ENCODE peak calls at places on chromosomes 7 and 10, in eight cellular contexts. One of them, this sample, is unnamed. For H3K4me1, the result is how much of the 10 kb centered on the place peaks cover.

GRCh38 chr10:118667732-118668131 is 72.3 kb upstream of the PRLHR start:
- DNase-seq in stomach: no peak
- DNase-seq in GM12878: no peak
- DNase-seq in transverse colon: no peak
- DNase-seq in esophagus muscularis mucosa: no peak
- DNase-seq in spleen: no peak
- DNase-seq in breast epithelium: no peak
- DNase-seq in HCT116: no peak
- DNase-seq in this sample: no peak

GRCh38 chr10:71864861-71865473 is 13.9 kb upstream of the PSAP start:
- DNase-seq in stomach: no peak
- DNase-seq in GM12878: no peak
- DNase-seq in transverse colon: no peak
- DNase-seq in esophagus muscularis mucosa: no peak
- DNase-seq in spleen: peak
- DNase-seq in breast epithelium: no peak
- DNase-seq in HCT116: no peak
- DNase-seq in this sample: no peak

GRCh38 chr7:126659124-126659523 is 593.6 kb downstream of the GRM8 start:
- DNase-seq in stomach: no peak
- DNase-seq in GM12878: peak
- DNase-seq in transverse colon: no peak
- DNase-seq in esophagus muscularis mucosa: no peak
- DNase-seq in spleen: no peak
- DNase-seq in breast epithelium: no peak
- DNase-seq in HCT116: no peak
- DNase-seq in this sample: no peak

GRCh38 chr10:15419279-15419874 is 48.3 kb upstream of the FAM171A1 start:
- DNase-seq in stomach: no peak
- DNase-seq in GM12878: no peak
- DNase-seq in transverse colon: peak
- DNase-seq in esophagus muscularis mucosa: no peak
- DNase-seq in spleen: no peak
- DNase-seq in breast epithelium: no peak
- DNase-seq in HCT116: peak
- DNase-seq in this sample: no peak

GRCh38 chr10:18164771-18165361 is 24.6 kb downstream of the CACNB2 start:
- DNase-seq in stomach: no peak
- DNase-seq in GM12878: no peak
- DNase-seq in transverse colon: no peak
- DNase-seq in esophagus muscularis mucosa: no peak
- DNase-seq in spleen: no peak
- DNase-seq in breast epithelium: no peak
- DNase-seq in HCT116: no peak
- DNase-seq in this sample: no peak

GRCh38 chr7:155227004-155227787 is 70.5 kb upstream of the INSIG1 start:
- DNase-seq in stomach: no peak
- DNase-seq in GM12878: no peak
- DNase-seq in transverse colon: no peak
- DNase-seq in esophagus muscularis mucosa: no peak
- DNase-seq in spleen: peak
- DNase-seq in breast epithelium: no peak
- DNase-seq in HCT116: no peak
- DNase-seq in this sample: no peak

GRCh38 chr10:5486852-5487235 is 12.5 kb downstream of the CALML5 start:
- DNase-seq in stomach: no peak
- DNase-seq in GM12878: no peak
- DNase-seq in transverse colon: no peak
- DNase-seq in esophagus muscularis mucosa: no peak
- DNase-seq in spleen: peak
- DNase-seq in breast epithelium: no peak
- DNase-seq in HCT116: no peak
- DNase-seq in this sample: peak

GRCh38 chr7:35982600-35982999 is 170.5 kb upstream of the EEPD1 start:
- DNase-seq in stomach: no peak
- DNase-seq in GM12878: no peak
- DNase-seq in transverse colon: no peak
- DNase-seq in esophagus muscularis mucosa: no peak
- DNase-seq in spleen: no peak
- DNase-seq in breast epithelium: no peak
- DNase-seq in HCT116: no peak
- DNase-seq in this sample: no peak

GRCh38 chr10:19906108-19906791 is 90.0 kb downstream of the PLXDC2 start:
- DNase-seq in stomach: no peak
- DNase-seq in GM12878: no peak
- DNase-seq in transverse colon: no peak
- DNase-seq in esophagus muscularis mucosa: no peak
- DNase-seq in spleen: no peak
- DNase-seq in breast epithelium: no peak
- DNase-seq in HCT116: no peak
- DNase-seq in this sample: no peak

GRCh38 chr10:48926764-48927163 is 12.9 kb downstream of the LRRC18 start:
- DNase-seq in stomach: no peak
- DNase-seq in GM12878: no peak
- DNase-seq in transverse colon: no peak
- DNase-seq in esophagus muscularis mucosa: no peak
- DNase-seq in spleen: no peak
- DNase-seq in breast epithelium: no peak
- DNase-seq in HCT116: no peak
- DNase-seq in this sample: no peak

GRCh38 chr7:46485481-46486065 is 564.5 kb upstream of the IGFBP3 start:
- DNase-seq in stomach: no peak
- DNase-seq in GM12878: no peak
- DNase-seq in transverse colon: no peak
- DNase-seq in esophagus muscularis mucosa: no peak
- DNase-seq in spleen: no peak
- DNase-seq in breast epithelium: no peak
- DNase-seq in HCT116: no peak
- DNase-seq in this sample: no peak

GRCh38 chr7:14911077-14911476 is 8.5 kb upstream of the DGKB start:
- DNase-seq in stomach: no peak
- DNase-seq in GM12878: no peak
- DNase-seq in transverse colon: no peak
- DNase-seq in esophagus muscularis mucosa: no peak
- DNase-seq in spleen: no peak
- DNase-seq in breast epithelium: no peak
- DNase-seq in HCT116: no peak
- DNase-seq in this sample: no peak

GRCh38 chr7:148527717-148528168 is 62.8 kb upstream of the C7orf33 start:
- DNase-seq in stomach: peak
- DNase-seq in GM12878: peak
- DNase-seq in transverse colon: peak
- DNase-seq in esophagus muscularis mucosa: no peak
- DNase-seq in spleen: peak
- DNase-seq in breast epithelium: peak
- DNase-seq in HCT116: peak
- DNase-seq in this sample: no peak

GRCh38 chr10:100650693-100651092 is 94.7 kb upstream of the PAX2 start:
- DNase-seq in stomach: no peak
- DNase-seq in GM12878: no peak
- DNase-seq in transverse colon: no peak
- DNase-seq in esophagus muscularis mucosa: no peak
- DNase-seq in spleen: no peak
- DNase-seq in breast epithelium: no peak
- DNase-seq in HCT116: no peak
- DNase-seq in this sample: no peak

GRCh38 chr7:157485961-157486510 is 149.2 kb downstream of the DNAJB6 start:
- DNase-seq in stomach: peak
- DNase-seq in GM12878: no peak
- DNase-seq in transverse colon: no peak
- DNase-seq in esophagus muscularis mucosa: no peak
- DNase-seq in spleen: peak
- DNase-seq in breast epithelium: no peak
- DNase-seq in HCT116: no peak
- DNase-seq in this sample: no peak

GRCh38 chr7:25832456-25832855 is 319.5 kb upstream of the NFE2L3 start:
- DNase-seq in stomach: no peak
- DNase-seq in GM12878: no peak
- DNase-seq in transverse colon: no peak
- DNase-seq in esophagus muscularis mucosa: no peak
- DNase-seq in spleen: no peak
- DNase-seq in breast epithelium: no peak
- DNase-seq in HCT116: no peak
- DNase-seq in this sample: no peak

GRCh38 chr7:91287685-91288084 is 23.5 kb downstream of the FZD1 start:
- DNase-seq in stomach: no peak
- DNase-seq in GM12878: no peak
- DNase-seq in transverse colon: no peak
- DNase-seq in esophagus muscularis mucosa: no peak
- DNase-seq in spleen: no peak
- DNase-seq in breast epithelium: peak
- DNase-seq in HCT116: no peak
- DNase-seq in this sample: no peak

GRCh38 chr10:30902621-30903396 is 128.9 kb downstream of the ZNF438 start:
- DNase-seq in stomach: no peak
- DNase-seq in GM12878: no peak
- DNase-seq in transverse colon: no peak
- DNase-seq in esophagus muscularis mucosa: no peak
- DNase-seq in spleen: peak
- DNase-seq in breast epithelium: no peak
- DNase-seq in HCT116: no peak
- DNase-seq in this sample: peak

GRCh38 chr10:22345301-22346086 is at the start of gene SPAG6:
- DNase-seq in stomach: peak
- DNase-seq in GM12878: no peak
- DNase-seq in transverse colon: peak
- DNase-seq in esophagus muscularis mucosa: no peak
- DNase-seq in spleen: peak
- DNase-seq in breast epithelium: no peak
- DNase-seq in HCT116: no peak
- DNase-seq in this sample: peak

GRCh38 chr10:18104223-18104872 is 35.9 kb upstream of the CACNB2 start:
- DNase-seq in stomach: peak
- DNase-seq in GM12878: no peak
- DNase-seq in transverse colon: peak
- DNase-seq in esophagus muscularis mucosa: no peak
- DNase-seq in spleen: no peak
- DNase-seq in breast epithelium: no peak
- DNase-seq in HCT116: peak
- DNase-seq in this sample: no peak

GRCh38 chr7:27108390-27109127 is 6.1 kb upstream of the HOXA2 start:
- DNase-seq in stomach: no peak
- DNase-seq in GM12878: no peak
- DNase-seq in transverse colon: peak
- DNase-seq in esophagus muscularis mucosa: no peak
- DNase-seq in spleen: peak
- DNase-seq in breast epithelium: no peak
- DNase-seq in HCT116: no peak
- DNase-seq in this sample: no peak

GRCh38 chr10:49310460-49310859 is 11.5 kb downstream of the C10orf71 start:
- DNase-seq in stomach: no peak
- DNase-seq in GM12878: no peak
- DNase-seq in transverse colon: no peak
- DNase-seq in esophagus muscularis mucosa: no peak
- DNase-seq in spleen: no peak
- DNase-seq in breast epithelium: no peak
- DNase-seq in HCT116: no peak
- DNase-seq in this sample: no peak

GRCh38 chr7:29135851-29136250 is 10.5 kb downstream of the CPVL start:
- DNase-seq in stomach: no peak
- DNase-seq in GM12878: no peak
- DNase-seq in transverse colon: no peak
- DNase-seq in esophagus muscularis mucosa: no peak
- DNase-seq in spleen: no peak
- DNase-seq in breast epithelium: no peak
- DNase-seq in HCT116: no peak
- DNase-seq in this sample: no peak

GRCh38 chr10:130202984-130203617 is 66.9 kb downstream of the GLRX3 start:
- DNase-seq in stomach: no peak
- DNase-seq in GM12878: no peak
- DNase-seq in transverse colon: no peak
- DNase-seq in esophagus muscularis mucosa: no peak
- DNase-seq in spleen: no peak
- DNase-seq in breast epithelium: no peak
- DNase-seq in HCT116: no peak
- DNase-seq in this sample: no peak
- TF ChIP-seq POLR2AphosphoS5 in stomach: no peak
- TF ChIP-seq POLR2AphosphoS5 in GM12878: no peak
- TF ChIP-seq POLR2AphosphoS5 in transverse colon: no peak
- TF ChIP-seq POLR2AphosphoS5 in esophagus muscularis mucosa: no peak
- TF ChIP-seq POLR2AphosphoS5 in spleen: no peak
- TF ChIP-seq POLR2AphosphoS5 in breast epithelium: no peak
- TF ChIP-seq POLR2AphosphoS5 in HCT116: no peak
- TF ChIP-seq POLR2AphosphoS5 in this sample: no peak

GRCh38 chr7:2757904-2758672 is 70.1 kb downstream of the AMZ1 start:
- DNase-seq in stomach: no peak
- DNase-seq in GM12878: peak
- DNase-seq in transverse colon: peak
- DNase-seq in esophagus muscularis mucosa: no peak
- DNase-seq in spleen: no peak
- DNase-seq in breast epithelium: no peak
- DNase-seq in HCT116: peak
- DNase-seq in this sample: no peak
- H3K4me1 ChIP-seq in stomach: under half
- H3K4me1 ChIP-seq in GM12878: under half
- H3K4me1 ChIP-seq in transverse colon: under half
- H3K4me1 ChIP-seq in esophagus muscularis mucosa: half or more
- H3K4me1 ChIP-seq in spleen: half or more
- H3K4me1 ChIP-seq in breast epithelium: under half
- H3K4me1 ChIP-seq in HCT116: under half
- H3K4me1 ChIP-seq in this sample: half or more

GRCh38 chr10:120145107-120145506 is 252.6 kb downstream of the SEC23IP start:
- DNase-seq in stomach: no peak
- DNase-seq in GM12878: no peak
- DNase-seq in transverse colon: no peak
- DNase-seq in esophagus muscularis mucosa: no peak
- DNase-seq in spleen: no peak
- DNase-seq in breast epithelium: no peak
- DNase-seq in HCT116: no peak
- DNase-seq in this sample: no peak
- H3K27ac ChIP-seq in stomach: no peak
- H3K27ac ChIP-seq in GM12878: no peak
- H3K27ac ChIP-seq in transverse colon: no peak
- H3K27ac ChIP-seq in esophagus muscularis mucosa: no peak
- H3K27ac ChIP-seq in spleen: no peak
- H3K27ac ChIP-seq in breast epithelium: no peak
- H3K27ac ChIP-seq in HCT116: no peak
- H3K27ac ChIP-seq in this sample: no peak

DNA sequence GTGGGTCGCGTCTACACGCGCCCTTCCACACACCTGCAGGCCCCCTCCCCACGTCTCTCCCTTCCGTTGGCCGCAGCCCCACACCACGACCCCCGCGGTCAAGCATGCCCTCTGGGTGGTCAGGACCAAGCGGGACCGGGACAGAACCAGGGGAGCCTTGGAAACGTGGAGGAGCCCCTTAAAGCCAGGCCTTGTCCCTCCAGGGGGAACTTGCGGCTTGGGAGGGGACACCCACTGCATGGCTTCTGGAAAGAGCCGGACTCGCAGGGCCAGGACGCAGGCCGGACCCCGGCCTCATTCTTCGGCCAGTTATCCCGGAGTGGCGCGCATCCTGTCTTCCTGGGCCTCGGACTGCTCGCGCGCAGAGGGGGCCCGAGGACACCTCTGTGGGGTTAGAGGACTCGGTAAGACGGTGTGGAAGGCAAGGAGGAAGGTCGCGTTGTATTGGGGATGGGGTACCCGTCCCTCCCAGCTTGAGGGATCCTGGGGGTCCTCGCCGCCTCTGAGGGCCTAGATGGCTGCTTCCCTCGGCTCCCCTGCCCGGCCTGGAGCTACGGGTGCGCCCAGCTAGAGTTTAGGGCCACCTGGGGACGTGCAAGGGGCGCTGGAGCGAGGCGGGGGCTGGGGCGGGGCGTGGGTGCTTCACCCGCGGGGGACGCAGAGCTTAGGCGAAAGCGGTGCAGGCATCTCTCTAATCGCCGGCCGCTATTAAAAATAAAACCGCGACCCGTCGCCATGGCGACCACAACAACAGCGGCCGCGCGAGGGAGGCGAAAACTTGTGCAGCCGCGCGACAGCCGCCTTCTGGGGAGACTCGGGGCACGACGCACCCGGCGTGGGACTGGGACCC is 1.8 kb upstream of the PDGFA start:
- DNase-seq in stomach: peak
- DNase-seq in GM12878: no peak
- DNase-seq in transverse colon: peak
- DNase-seq in esophagus muscularis mucosa: no peak
- DNase-seq in spleen: no peak
- DNase-seq in breast epithelium: no peak
- DNase-seq in HCT116: no peak
- DNase-seq in this sample: no peak
- TF ChIP-seq POLR2AphosphoS5 in stomach: no peak
- TF ChIP-seq POLR2AphosphoS5 in GM12878: no peak
- TF ChIP-seq POLR2AphosphoS5 in transverse colon: no peak
- TF ChIP-seq POLR2AphosphoS5 in esophagus muscularis mucosa: no peak
- TF ChIP-seq POLR2AphosphoS5 in spleen: peak
- TF ChIP-seq POLR2AphosphoS5 in breast epithelium: no peak
- TF ChIP-seq POLR2AphosphoS5 in HCT116: no peak
- TF ChIP-seq POLR2AphosphoS5 in this sample: no peak